ENCODE peak calls at places on chromosomes 5 and 9, in ten cellular contexts. L is transverse colon, W is GM12891, I is prostate gland, X is HCT116, Z is stomach, C is suprapubic skin, B is GM23338, M is breast epithelium, A is H1. P is an unnamed sample.
A peak's percentile ranks its signal among the peaks of the same experiment; 100 is the strongest.

GRCh38 chr5:81800797-81801196 is 49.9 kb upstream of the SSBP2 start:
- DNase-seq in L (no peak), W (no peak), I (no peak), X (no peak), Z (no peak), C (no peak), B (no peak), M (no peak), A (no peak), P (no peak)

GRCh38 chr5:32311404-32312193 is 1.1 kb downstream of the MTMR12 start:
- DNase-seq in L (no peak), W (no peak), I (no peak), X (no peak), Z (no peak), C (no peak), B (peak; percentile 69), M (no peak), A (no peak), P (no peak)

GRCh38 chr5:160254706-160255105 is 25.4 kb downstream of the FABP6 start:
- DNase-seq in L (no peak), W (no peak), I (no peak), X (no peak), Z (no peak), C (no peak), B (no peak), M (no peak), A (no peak), P (no peak)

GRCh38 chr9:130003943-130004552 is 38.9 kb downstream of the FNBP1 start:
- DNase-seq in L (peak; percentile 60), W (no peak), I (no peak), X (no peak), Z (no peak), C (no peak), B (no peak), M (no peak), A (no peak), P (no peak)

GRCh38 chr5:58263291-58263690 is 196.6 kb downstream of the PLK2 start:
- DNase-seq in L (no peak), W (no peak), I (no peak), X (no peak), Z (no peak), C (no peak), B (no peak), M (no peak), A (no peak), P (no peak)

GRCh38 chr9:126989847-126990821 is 75.6 kb downstream of the RALGPS1 start:
- DNase-seq in L (peak; percentile 53), W (no peak), I (no peak), X (no peak), Z (no peak), C (no peak), B (peak; percentile 51), M (no peak), A (no peak), P (peak; percentile 92)

GRCh38 chr5:98713027-98713426 is 60.4 kb upstream of the RGMB start:
- DNase-seq in L (no peak), W (no peak), I (no peak), X (no peak), Z (no peak), C (no peak), B (no peak), M (no peak), A (no peak), P (no peak)

GRCh38 chr5:169626779-169627178 is 10.3 kb upstream of the DOCK2 start:
- DNase-seq in L (no peak), W (no peak), I (no peak), X (no peak), Z (no peak), C (no peak), B (no peak), M (no peak), A (no peak), P (no peak)

GRCh38 chr5:10272053-10272869 is 22.2 kb downstream of the CCT5 start:
- DNase-seq in L (no peak), W (no peak), I (no peak), X (no peak), Z (no peak), C (no peak), B (no peak), M (no peak), A (no peak), P (no peak)

GRCh38 chr5:10277773-10278630 is 27.9 kb downstream of the CCT5 start:
- DNase-seq in L (no peak), W (no peak), I (no peak), X (no peak), Z (no peak), C (no peak), B (no peak), M (no peak), A (no peak), P (no peak)

GRCh38 chr5:10275991-10276390 is 25.9 kb downstream of the CCT5 start:
- DNase-seq in L (no peak), W (no peak), I (no peak), X (no peak), Z (no peak), C (no peak), B (no peak), M (no peak), A (no peak), P (no peak)

GRCh38 chr5:10276691-10277090 is 26.6 kb downstream of the CCT5 start:
- DNase-seq in L (no peak), W (no peak), I (no peak), X (no peak), Z (no peak), C (no peak), B (no peak), M (no peak), A (no peak), P (no peak)

DNA sequence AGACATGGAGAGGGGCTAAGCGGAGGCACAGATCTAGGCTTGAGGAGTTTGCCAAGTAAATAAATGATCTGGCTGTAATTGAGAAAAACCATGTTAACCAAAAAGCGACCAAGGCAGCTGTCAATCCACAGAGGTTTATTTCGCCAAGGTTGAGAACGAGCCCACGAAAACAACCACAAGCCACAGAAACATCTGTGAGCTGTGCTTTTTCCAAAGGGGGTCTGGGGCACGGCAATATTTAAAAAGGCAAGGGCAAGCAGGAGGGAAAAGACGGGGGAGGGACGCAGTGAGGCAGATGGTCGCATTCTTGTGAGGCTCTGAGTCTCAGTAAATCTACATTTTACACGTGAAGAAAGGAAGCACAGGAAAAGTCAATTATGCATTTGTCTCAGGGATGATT is 25.4 kb downstream of the CCT5 start:
- DNase-seq in L (no peak), W (no peak), I (no peak), X (no peak), Z (no peak), C (no peak), B (no peak), M (no peak), A (no peak), P (no peak)
- TF ChIP-seq POLR2AphosphoS5 in L (no peak), W (no peak), I (no peak), X (no peak), Z (no peak), C (no peak), B (no peak), M (no peak), A (no peak), P (no peak)

DNA sequence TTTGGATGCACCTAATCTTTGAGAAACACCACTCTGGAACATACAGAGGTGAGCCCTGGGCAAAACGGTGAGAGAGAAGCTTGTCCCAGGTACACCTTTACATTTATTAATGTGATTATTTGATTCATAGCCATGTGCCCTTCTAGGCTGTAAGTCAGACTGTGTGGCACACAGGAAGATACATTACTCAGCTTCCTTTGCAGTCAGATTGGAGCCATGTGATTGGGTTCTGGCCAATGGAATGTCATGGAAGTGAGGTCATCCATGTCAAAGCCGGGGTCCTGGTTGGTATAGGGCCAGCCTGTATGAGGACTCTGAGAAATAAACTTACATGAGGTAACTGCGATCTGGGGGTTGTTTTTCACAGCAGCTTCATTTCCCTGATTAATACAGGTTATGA is 106.8 kb upstream of the CD180 start:
- DNase-seq in L (no peak), W (no peak), I (no peak), X (no peak), Z (no peak), C (no peak), B (no peak), M (no peak), A (no peak), P (no peak)
- TF ChIP-seq POLR2AphosphoS5 in L (no peak), W (no peak), I (no peak), X (no peak), Z (no peak), C (no peak), B (no peak), M (no peak), A (no peak), P (no peak)

GRCh38 chr9:132200706-132201105 is 38.8 kb downstream of the NTNG2 start:
- DNase-seq in L (no peak), W (no peak), I (no peak), X (no peak), Z (no peak), C (no peak), B (no peak), M (no peak), A (no peak), P (no peak)

GRCh38 chr9:132199056-132199455 is 37.2 kb downstream of the NTNG2 start:
- DNase-seq in L (no peak), W (no peak), I (no peak), X (no peak), Z (no peak), C (no peak), B (no peak), M (no peak), A (no peak), P (no peak)

GRCh38 chr9:132194508-132194907 is 32.6 kb downstream of the NTNG2 start:
- DNase-seq in L (no peak), W (no peak), I (no peak), X (no peak), Z (no peak), C (no peak), B (no peak), M (no peak), A (no peak), P (no peak)

GRCh38 chr9:132197856-132198550 is 36.1 kb downstream of the NTNG2 start:
- DNase-seq in L (no peak), W (no peak), I (no peak), X (no peak), Z (no peak), C (no peak), B (no peak), M (no peak), A (no peak), P (no peak)

GRCh38 chr9:132197315-132197714 is 35.5 kb downstream of the NTNG2 start:
- DNase-seq in L (no peak), W (no peak), I (no peak), X (no peak), Z (no peak), C (no peak), B (no peak), M (no peak), A (no peak), P (no peak)
- TF ChIP-seq POLR2AphosphoS5 in L (no peak), W (no peak), I (no peak), X (no peak), Z (no peak), C (no peak), B (no peak), M (no peak), A (no peak), P (no peak)

DNA sequence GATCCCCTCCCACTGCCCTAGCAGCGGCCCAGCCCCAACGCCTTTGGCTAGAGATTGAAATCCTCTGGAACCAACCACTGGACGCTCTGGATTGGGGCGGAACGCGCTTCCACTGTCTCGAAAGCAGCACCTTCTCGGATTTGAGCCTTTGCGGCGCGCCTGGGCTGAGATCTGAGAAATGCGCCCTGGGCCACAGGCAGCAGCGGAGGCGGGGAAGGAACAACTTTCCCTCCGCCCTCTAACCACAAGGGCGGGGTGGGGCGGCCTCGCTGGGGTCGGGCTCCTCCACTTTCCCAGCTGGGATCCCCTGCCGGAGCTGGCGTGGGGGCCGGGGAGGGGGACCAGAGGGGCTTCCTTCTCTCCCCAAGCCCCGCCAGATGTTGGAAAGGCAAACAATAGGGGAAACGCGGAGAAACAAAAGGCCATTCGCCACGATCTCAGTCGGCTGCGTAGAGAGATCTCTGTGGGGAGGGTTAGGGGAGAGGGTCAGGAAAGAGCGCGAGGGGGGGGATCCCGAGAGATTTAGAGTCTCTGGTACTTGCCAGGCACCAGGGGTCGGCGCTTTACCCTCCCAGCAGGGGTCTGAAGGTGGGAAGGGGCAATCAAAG is 1.2 kb downstream of the MOB3B start:
- DNase-seq in L (peak; percentile 91), W (peak; percentile 53), I (peak; percentile 75), X (no peak), Z (peak; percentile 84), C (peak; percentile 92), B (peak; percentile 93), M (peak; percentile 71), A (peak; percentile 63), P (peak; percentile 96)
- TF ChIP-seq POLR2AphosphoS5 in L (peak; percentile 66), W (no peak), I (peak; percentile 75), X (no peak), Z (peak; percentile 92), C (peak; percentile 50), B (peak; percentile 59), M (peak; percentile 89), A (no peak), P (peak; percentile 92)

P was measured in esophagus muscularis mucosa.